ENCODE peak calls at places on chromosomes 12 and 14, in six cellular contexts. Q, W, J, C, E and T are unnamed samples.

GRCh38 chr14:94423465-94424056 is 29.0 kb downstream of the SERPINA11 start:
- DNase-seq in W (peak), J (peak), Q (peak), C (peak), E (peak), T (peak)

GRCh38 chr12:109020750-109021380 is at the start of gene SVOP:
- DNase-seq in W (peak), Q (peak), J (peak), C (no peak), E (peak), T (no peak)

GRCh38 chr14:24243336-24243836 is 963 bp upstream of the TINF2 start:
- DNase-seq in Q (no peak), E (no peak), W (no peak), C (peak), J (no peak), T (no peak)

GRCh38 chr14:77100961-77101360 is 2.9 kb downstream of the CIPC start:
- DNase-seq in W (no peak), E (no peak), C (peak), J (no peak), Q (no peak), T (no peak)

GRCh38 chr14:71466251-71466650 is 466.0 kb upstream of the RGS6 start:
- DNase-seq in Q (no peak), J (no peak), E (no peak), C (no peak), W (no peak), T (no peak)

GRCh38 chr14:91872011-91872476 is 4.7 kb upstream of the TC2N start:
- DNase-seq in E (peak), W (no peak), Q (peak), J (no peak), C (peak), T (peak)

GRCh38 chr12:21906919-21907642 is 34.1 kb downstream of the ABCC9 start:
- DNase-seq in E (no peak), C (no peak), J (no peak), W (no peak), Q (no peak), T (no peak)

GRCh38 chr12:57386187-57386720 is 44.6 kb downstream of the R3HDM2 start:
- DNase-seq in E (no peak), Q (no peak), J (no peak), C (no peak), W (no peak), T (no peak)

GRCh38 chr14:100159107-100159864 is at the start of gene DEGS2:
- DNase-seq in E (no peak), J (peak), W (no peak), Q (no peak), C (peak), T (peak)

GRCh38 chr12:48934312-48934706 is 9.0 kb upstream of the FKBP11 start:
- DNase-seq in C (no peak), E (peak), J (no peak), W (no peak), Q (no peak), T (no peak)
- TF ChIP-seq CTCF in C (peak), E (no peak), J (peak), W (no peak), Q (peak), T (peak)

GRCh38 chr12:46990211-46990610 is 89.2 kb upstream of the PCED1B start:
- DNase-seq in Q (no peak), C (no peak), J (no peak), W (no peak), E (no peak), T (no peak)
- TF ChIP-seq CTCF in Q (no peak), C (no peak), J (no peak), W (no peak), E (no peak), T (no peak)

GRCh38 chr12:66189476-66189823 is 436 bp downstream of the IRAK3 start:
- DNase-seq in J (no peak), C (no peak), Q (no peak), W (no peak), E (no peak), T (no peak)
- TF ChIP-seq CTCF in J (no peak), C (no peak), Q (no peak), W (no peak), E (no peak), T (no peak)

GRCh38 chr12:116800918-116801317 is 62.8 kb downstream of the RNFT2 start:
- DNase-seq in W (no peak), E (no peak), Q (no peak), J (no peak), C (peak), T (no peak)
- TF ChIP-seq CTCF in W (no peak), E (no peak), Q (no peak), J (no peak), C (no peak), T (no peak)

GRCh38 chr12:55072093-55072492 is 52.3 kb downstream of the NEUROD4 start:
- DNase-seq in Q (peak), J (peak), E (peak), W (no peak), C (peak), T (peak)
- TF ChIP-seq CTCF in Q (peak), J (peak), E (peak), W (no peak), C (peak), T (peak)

GRCh38 chr12:29578731-29579130 is 81.2 kb upstream of the OVCH1 start:
- DNase-seq in W (no peak), E (no peak), J (no peak), Q (no peak), C (no peak), T (no peak)
- TF ChIP-seq CTCF in W (no peak), E (no peak), J (no peak), Q (no peak), C (no peak), T (no peak)

GRCh38 chr14:22112004-22112403 is 438.4 kb upstream of the OR4E1 start:
- DNase-seq in E (no peak), Q (no peak), C (peak), W (no peak), J (peak), T (peak)
- TF ChIP-seq CTCF in E (peak), Q (peak), C (peak), W (no peak), J (peak), T (peak)

GRCh38 chr14:72883109-72883508 is 10.8 kb downstream of the DPF3 start:
- DNase-seq in J (no peak), Q (no peak), C (no peak), W (no peak), E (no peak), T (no peak)
- TF ChIP-seq CTCF in J (no peak), Q (no peak), C (no peak), W (no peak), E (no peak), T (no peak)